ENCODE peak calls at places on chromosomes 4 and X, in nine cellular contexts. G is NB4; O is AG09319; Q is stimulated activated CD8-positive, alpha-beta memory T cell treated with anti-CD3 and anti-CD28 coated beads, Interleukin-4, amount 100 ng/mL, for 24 hours; F is iPS-NIHi11; R is neural progenitor cell; B is H4; L is hippocampal formation; A is anterior cingulate cortex. Z is an unnamed sample.

GRCh38 chr4:10157478-10158354 is 41.1 kb upstream of the WDR1 start:
- DNase-seq in L (peak; percentile 23), Q (peak; percentile 7), G (peak; percentile 72), F (peak; percentile 83), O (peak; percentile 48), B (peak; percentile 91), A (no peak), R (peak; percentile 81), Z (peak; percentile 77)

GRCh38 chr4:151658959-151659593 is 101.7 kb downstream of the GATB start:
- DNase-seq in B (no peak), R (no peak), G (no peak), O (no peak), L (no peak), A (no peak), Q (no peak), F (no peak), Z (no peak)

GRCh38 chr4:189124149-189124758 is 816.4 kb upstream of the FRG1 start:
- DNase-seq in Q (no peak), L (peak; percentile 18), B (peak; percentile 40), F (peak; percentile 30), R (peak; percentile 53), A (no peak), G (peak; percentile 26), O (no peak), Z (no peak)

GRCh38 chr4:56469489-56470210 is 2.2 kb downstream of the SRP72 start:
- DNase-seq in L (no peak), Q (no peak), A (no peak), R (no peak), G (peak; percentile 54), O (no peak), F (no peak), B (no peak), Z (no peak)

GRCh38 chr4:183638436-183638835 is 20.5 kb downstream of the RWDD4 start:
- DNase-seq in O (peak; percentile 10), R (no peak), L (no peak), A (no peak), Q (no peak), B (no peak), F (no peak), G (no peak), Z (no peak)

GRCh38 chr4:41977709-41978108 is 3.8 kb upstream of the DCAF4L1 start:
- DNase-seq in O (no peak), R (no peak), G (peak; percentile 57), B (peak; percentile 21), L (no peak), A (no peak), Q (no peak), F (no peak), Z (no peak)

GRCh38 chrX:107562482-107562881 is 65.8 kb upstream of the PRPS1 start:
- DNase-seq in L (no peak), Q (no peak), G (no peak), F (no peak), A (no peak), B (no peak), R (no peak), O (no peak), Z (no peak)

GRCh38 chrX:100611951-100612350 is 24.7 kb downstream of the TSPAN6 start:
- DNase-seq in R (no peak), O (no peak), L (no peak), B (no peak), G (no peak), F (no peak), A (no peak), Q (no peak), Z (no peak)

GRCh38 chr4:99783940-99784339 is 32.7 kb upstream of the DAPP1 start:
- DNase-seq in F (no peak), L (no peak), A (no peak), R (no peak), G (no peak), Q (no peak), O (no peak), B (no peak), Z (no peak)

GRCh38 chr4:121913667-121914066 is 38.2 kb downstream of the TRPC3 start:
- DNase-seq in F (no peak), O (no peak), R (no peak), A (no peak), Q (no peak), L (no peak), B (no peak), G (no peak), Z (no peak)

GRCh38 chrX:118773782-118774181 is 46.4 kb downstream of the IL13RA1 start:
- DNase-seq in L (no peak), A (no peak), Q (no peak), G (no peak), F (no peak), O (no peak), R (no peak), B (no peak), Z (no peak)

GRCh38 chr4:17786567-17786966 is 5.1 kb upstream of the FAM184B start:
- DNase-seq in F (no peak), O (no peak), R (no peak), Q (no peak), B (no peak), A (no peak), L (no peak), G (peak; percentile 46), Z (no peak)

GRCh38 chr4:112147697-112148096 is 2.4 kb downstream of the FAM241A start:
- DNase-seq in R (no peak), A (no peak), L (no peak), B (no peak), F (no peak), O (no peak), G (no peak), Q (no peak), Z (no peak)

GRCh38 chrX:41116948-41117347 is 31.7 kb downstream of the USP9X start:
- DNase-seq in R (no peak), A (no peak), O (no peak), Q (no peak), B (no peak), L (no peak), F (no peak), G (no peak), Z (no peak)

GRCh38 chr4:139603576-139604387 is 47.8 kb upstream of the SETD7 start:
- DNase-seq in L (peak; percentile 36), R (peak; percentile 83), O (no peak), Q (no peak), F (peak; percentile 55), A (no peak), B (peak; percentile 76), G (peak; percentile 75), Z (peak; percentile 57)

GRCh38 chrX:4830880-4831557 is 1117.6 kb upstream of the PRKX start:
- DNase-seq in B (peak; percentile 56), A (no peak), L (no peak), Q (no peak), G (no peak), F (no peak), O (no peak), R (no peak), Z (no peak)

GRCh38 chrX:10612215-10612614 is 8.2 kb downstream of the MID1 start:
- DNase-seq in A (no peak), F (no peak), R (no peak), Q (no peak), G (no peak), O (no peak), B (no peak), L (no peak), Z (no peak)

GRCh38 chr4:186725422-186726149 is 1.9 kb upstream of the FAT1 start:
- DNase-seq in F (peak; percentile 70), O (no peak), G (no peak), B (peak; percentile 79), Q (no peak), R (peak; percentile 86), L (peak; percentile 60), A (peak; percentile 23), Z (peak; percentile 90)

GRCh38 chrX:77448170-77448569 is 981 bp downstream of the FGF16 start:
- DNase-seq in G (no peak), Q (no peak), R (peak; percentile 7), O (no peak), B (no peak), A (no peak), L (no peak), F (no peak), Z (no peak)

GRCh38 chrX:9627827-9628406 is 137.7 kb downstream of the GPR143 start:
- DNase-seq in A (no peak), B (no peak), L (no peak), O (no peak), F (no peak), G (no peak), R (no peak), Q (no peak), Z (no peak)

GRCh38 chr4:20281453-20281852 is 29.7 kb downstream of the SLIT2 start:
- DNase-seq in F (peak; percentile 11), A (no peak), L (no peak), Q (no peak), G (no peak), B (no peak), O (no peak), R (peak; percentile 6), Z (no peak)

GRCh38 chr4:16684083-16684482 is 214.4 kb downstream of the LDB2 start:
- DNase-seq in B (peak; percentile 21), Q (no peak), G (no peak), R (no peak), F (no peak), L (no peak), A (no peak), O (peak; percentile 56), Z (no peak)

GRCh38 chr4:71269241-71269640 is 69.6 kb upstream of the SLC4A4 start:
- DNase-seq in L (no peak), F (no peak), B (no peak), A (no peak), G (no peak), R (no peak), O (no peak), Q (no peak), Z (no peak)

GRCh38 chr4:39698424-39699009 is 581 bp downstream of the UBE2K start:
- DNase-seq in B (peak; percentile 41), A (peak; percentile 55), L (peak; percentile 59), Q (no peak), O (no peak), R (peak; percentile 77), G (peak; percentile 72), F (peak; percentile 59), Z (peak; percentile 72)

GRCh38 chr4:22410645-22411247 is 105.1 kb downstream of the ADGRA3 start:
- DNase-seq in R (peak; percentile 18), L (no peak), O (no peak), B (peak; percentile 38), G (peak; percentile 21), Q (no peak), F (no peak), A (no peak), Z (no peak)

GRCh38 chr4:38310446-38311043 is 350.3 kb downstream of the PTTG2 start:
- DNase-seq in G (no peak), Q (peak; percentile 24), L (no peak), B (peak; percentile 64), R (no peak), A (no peak), O (no peak), F (no peak), Z (no peak)

GRCh38 chr4:41213563-41214157 is 682 bp downstream of the APBB2 start:
- DNase-seq in A (peak; percentile 7), R (no peak), L (no peak), B (no peak), O (no peak), G (no peak), F (no peak), Q (no peak), Z (no peak)

GRCh38 chrX:24774650-24775049 is 80.9 kb downstream of the POLA1 start:
- DNase-seq in A (no peak), G (no peak), L (no peak), F (no peak), Q (no peak), R (no peak), O (no peak), B (no peak), Z (no peak)